ENCODE peak calls at places on chromosome 15, in seven cellular contexts. Q is colonic mucosa, T is heart right ventricle, M is mammary epithelial cell, D is heart left ventricle, H is astrocyte of the spinal cord, A is cardiac muscle cell. F is an unnamed sample.

GRCh38 chr15:57549935-57550334 is 41.8 kb upstream of the MYZAP start:
- DNase-seq in T (peak), A (peak), Q (no peak), H (no peak), D (no peak), M (no peak), F (no peak)

GRCh38 chr15:60804986-60805949 is 326.3 kb upstream of the ICE2 start:
- DNase-seq in M (peak), A (no peak), Q (no peak), H (peak), D (no peak), T (peak), F (peak)

GRCh38 chr15:76075060-76075459 is 15.3 kb downstream of the TMEM266 start:
- DNase-seq in D (no peak), M (peak), A (no peak), Q (no peak), T (no peak), H (no peak), F (no peak)

GRCh38 chr15:63918317-63918672 is 84.5 kb upstream of the HERC1 start:
- DNase-seq in M (peak), T (no peak), Q (peak), H (no peak), A (no peak), D (no peak), F (no peak)

GRCh38 chr15:68272797-68273271 is 4.7 kb upstream of the FEM1B start:
- DNase-seq in Q (no peak), D (no peak), M (peak), T (peak), A (no peak), H (no peak), F (peak)

GRCh38 chr15:36753173-36753572 is 173.7 kb downstream of the CDIN1 start:
- DNase-seq in T (no peak), H (no peak), M (no peak), D (no peak), Q (no peak), A (no peak), F (no peak)

GRCh38 chr15:78358114-78358513 is 18.0 kb downstream of the CRABP1 start:
- DNase-seq in D (no peak), M (peak), H (no peak), A (peak), T (no peak), Q (no peak), F (peak)

GRCh38 chr15:42065008-42065407 is 29.4 kb downstream of the PLA2G4D start:
- DNase-seq in H (no peak), A (no peak), T (no peak), Q (peak), M (no peak), D (peak), F (no peak)

GRCh38 chr15:42313463-42313862 is 40.2 kb upstream of the TMEM87A start:
- DNase-seq in M (no peak), D (no peak), Q (no peak), T (no peak), A (peak), H (no peak), F (no peak)

GRCh38 chr15:76533995-76534394 is 197.4 kb downstream of the ISL2 start:
- DNase-seq in Q (no peak), M (no peak), T (no peak), A (no peak), D (no peak), H (no peak), F (no peak)

GRCh38 chr15:98611031-98611430 is 37.3 kb upstream of the IGF1R start:
- DNase-seq in T (no peak), A (no peak), H (no peak), D (no peak), M (peak), Q (no peak), F (no peak)

GRCh38 chr15:57740048-57740447 is 33.5 kb downstream of the POLR2M start:
- DNase-seq in H (no peak), M (no peak), Q (no peak), D (no peak), A (no peak), T (no peak), F (no peak)

GRCh38 chr15:78988361-78988911 is 43.6 kb upstream of the CTSH start:
- DNase-seq in H (peak), D (peak), M (peak), Q (peak), A (no peak), T (peak), F (peak)

GRCh38 chr15:68769702-68770101 is 51.0 kb downstream of the ANP32A start:
- DNase-seq in Q (no peak), H (no peak), M (no peak), T (no peak), A (no peak), D (no peak), F (no peak)

GRCh38 chr15:30065025-30065801 is 17.5 kb upstream of the GOLGA8J start:
- DNase-seq in M (peak), H (peak), T (no peak), D (no peak), A (no peak), Q (no peak), F (peak)

GRCh38 chr15:60674704-60675405 is 195.9 kb upstream of the ICE2 start:
- DNase-seq in A (no peak), M (no peak), H (peak), T (no peak), Q (no peak), D (no peak), F (peak)

GRCh38 chr15:80093854-80094418 is 34.5 kb downstream of the ZFAND6 start:
- DNase-seq in M (peak), T (peak), H (no peak), D (no peak), Q (peak), A (peak), F (peak)

GRCh38 chr15:78212008-78212407 is 22.4 kb downstream of the ACSBG1 start:
- DNase-seq in H (no peak), Q (no peak), M (no peak), A (no peak), D (no peak), T (no peak), F (no peak)

GRCh38 chr15:78007965-78008886 is 69.3 kb downstream of the TBC1D2B start:
- DNase-seq in Q (peak), A (no peak), M (peak), D (peak), H (peak), T (peak), F (peak)

GRCh38 chr15:58444658-58445332 is 13.0 kb downstream of the LIPC start:
- DNase-seq in T (no peak), M (no peak), D (no peak), H (peak), A (no peak), Q (no peak), F (no peak)

GRCh38 chr15:51622269-51623180 is at the start of gene DMXL2:
- DNase-seq in Q (peak), H (peak), T (peak), A (peak), M (peak), D (peak), F (peak)

GRCh38 chr15:95265419-95265997 is 1034.1 kb downstream of the MCTP2 start:
- DNase-seq in T (no peak), D (no peak), H (no peak), A (no peak), Q (no peak), M (no peak), F (no peak)

GRCh38 chr15:32838820-32839219 is 121.0 kb downstream of the GREM1 start:
- DNase-seq in H (peak), T (no peak), Q (peak), D (no peak), A (no peak), M (no peak), F (peak)

GRCh38 chr15:80480909-80481308 is 76.7 kb downstream of the ARNT2 start:
- DNase-seq in H (peak), M (peak), A (no peak), D (peak), T (peak), Q (peak), F (peak)

GRCh38 chr15:79451361-79451999 is 19.3 kb downstream of the MINAR1 start:
- DNase-seq in Q (no peak), A (no peak), M (no peak), H (no peak), D (no peak), T (no peak), F (no peak)

GRCh38 chr15:39171944-39172368 is 408.9 kb upstream of the THBS1 start:
- DNase-seq in H (peak), M (peak), T (peak), D (no peak), Q (peak), A (peak), F (peak)

GRCh38 chr15:79066391-79067090 is 24.0 kb downstream of the RASGRF1 start:
- DNase-seq in H (no peak), M (no peak), D (no peak), Q (no peak), T (no peak), A (no peak), F (no peak)

GRCh38 chr15:33067456-33067855 is 127.1 kb downstream of the FMN1 start:
- DNase-seq in Q (no peak), M (no peak), A (no peak), H (peak), D (no peak), T (no peak), F (no peak)

GRCh38 chr15:62740141-62741004 is 302.2 kb upstream of the TPM1 start:
- DNase-seq in A (no peak), T (no peak), D (no peak), H (no peak), M (no peak), Q (no peak), F (peak)
- TF ChIP-seq CTCF in A (no peak), T (no peak), D (no peak), H (no peak), M (no peak), Q (no peak), F (no peak)

DNA sequence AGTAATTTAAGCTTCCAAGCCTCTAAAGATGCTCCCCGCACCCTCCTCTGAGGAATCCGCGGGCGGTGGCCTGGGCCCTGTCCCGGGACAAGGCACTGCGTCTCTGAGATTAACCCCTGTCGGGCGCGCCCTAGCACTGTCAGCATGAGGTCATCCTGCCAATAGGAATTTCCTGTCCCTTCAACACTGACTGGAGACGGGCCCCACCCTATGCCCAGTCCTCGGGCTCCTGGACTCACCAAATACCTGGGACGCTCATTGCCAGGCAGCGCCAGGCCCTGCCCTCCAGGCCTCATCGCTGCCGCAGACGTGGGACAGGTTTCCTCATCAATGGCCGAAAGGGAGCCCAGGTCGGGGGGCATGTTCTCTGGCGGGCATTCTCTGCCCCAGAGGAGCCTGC is 67.6 kb upstream of the SH3GL3 start:
- DNase-seq in M (peak), D (no peak), T (no peak), Q (no peak), H (no peak), A (no peak), F (peak)
- H3K4me3 ChIP-seq in M (peak), D (no peak), T (no peak), Q (no peak), H (no peak), A (no peak), F (no peak)

DNA sequence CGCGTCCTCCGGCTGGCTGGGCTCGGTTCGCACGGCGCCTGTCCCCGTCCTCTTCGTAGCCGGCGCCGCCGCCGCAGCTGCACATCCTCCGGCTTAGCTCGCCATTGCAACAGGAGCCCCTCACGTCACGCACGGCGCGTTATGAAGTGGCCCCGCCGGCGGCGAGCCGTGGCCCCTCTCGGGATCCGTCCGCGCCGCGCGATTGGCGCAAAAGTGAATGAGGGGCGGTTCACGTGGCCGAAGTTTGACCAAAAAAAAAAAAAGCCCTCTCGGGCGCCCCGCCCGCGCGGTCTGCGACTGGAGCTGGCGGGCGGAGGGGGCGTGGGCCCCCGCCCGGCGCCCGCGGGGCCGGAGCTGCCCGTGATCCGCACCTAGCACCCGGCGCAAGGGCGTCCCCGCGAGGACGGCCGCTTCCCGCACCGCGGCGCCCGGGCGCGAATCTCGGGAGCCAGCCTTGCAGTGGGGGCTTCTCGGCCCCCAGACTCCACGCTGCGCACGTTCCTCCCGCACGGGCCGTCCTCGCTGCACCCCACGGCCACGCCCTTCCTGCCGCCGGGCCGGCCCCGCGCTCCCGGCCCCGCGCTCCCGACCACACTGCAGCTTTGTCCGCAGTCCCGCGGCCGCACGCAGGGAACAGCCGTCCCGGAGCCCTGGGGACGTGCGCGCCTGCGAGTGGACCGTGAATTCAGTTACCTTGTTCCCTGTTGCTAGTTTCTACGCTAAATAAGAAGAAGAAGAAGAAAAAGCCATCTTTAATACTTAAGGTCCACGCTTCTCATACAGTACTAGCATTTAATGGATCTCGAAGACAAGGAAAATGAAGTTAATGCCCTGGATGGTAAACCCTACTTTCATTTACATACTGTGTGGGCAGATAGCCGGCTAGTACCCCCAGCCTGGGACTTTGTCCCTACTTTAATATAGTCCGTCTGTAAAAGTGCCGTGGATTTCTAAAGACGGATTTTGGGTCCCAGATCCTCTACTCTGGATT is at the start of gene CHSY1:
- DNase-seq in D (peak), M (peak), Q (peak), H (peak), T (peak), A (peak), F (peak)
- TF ChIP-seq CTCF in D (no peak), M (no peak), Q (no peak), H (no peak), T (peak), A (peak), F (no peak)

GRCh38 chr15:92843819-92844218 is 56.3 kb upstream of the CHD2 start:
- DNase-seq in H (no peak), D (no peak), M (no peak), A (no peak), T (no peak), Q (no peak), F (no peak)

GRCh38 chr15:92839696-92840095 is 60.4 kb upstream of the CHD2 start:
- DNase-seq in M (no peak), H (no peak), A (no peak), T (no peak), D (no peak), Q (no peak), F (no peak)

GRCh38 chr15:92845109-92845508 is 55.0 kb upstream of the CHD2 start:
- DNase-seq in D (no peak), H (peak), Q (no peak), M (peak), A (no peak), T (no peak), F (peak)

GRCh38 chr15:92843326-92843725 is 56.8 kb upstream of the CHD2 start:
- DNase-seq in D (no peak), T (no peak), A (no peak), Q (no peak), M (no peak), H (no peak), F (no peak)

GRCh38 chr15:92840149-92840548 is 60.0 kb upstream of the CHD2 start:
- DNase-seq in T (no peak), A (no peak), Q (no peak), M (peak), D (no peak), H (no peak), F (no peak)
- H3K4me3 ChIP-seq in T (no peak), A (no peak), Q (no peak), M (no peak), D (no peak), H (no peak), F (no peak)

GRCh38 chr15:70604671-70605070 is 158.7 kb downstream of the UACA start:
- DNase-seq in M (peak), D (no peak), A (peak), T (no peak), H (peak), Q (no peak), F (peak)
- TF ChIP-seq CTCF in M (peak), D (no peak), A (peak), T (no peak), H (peak), Q (no peak), F (no peak)

DNA sequence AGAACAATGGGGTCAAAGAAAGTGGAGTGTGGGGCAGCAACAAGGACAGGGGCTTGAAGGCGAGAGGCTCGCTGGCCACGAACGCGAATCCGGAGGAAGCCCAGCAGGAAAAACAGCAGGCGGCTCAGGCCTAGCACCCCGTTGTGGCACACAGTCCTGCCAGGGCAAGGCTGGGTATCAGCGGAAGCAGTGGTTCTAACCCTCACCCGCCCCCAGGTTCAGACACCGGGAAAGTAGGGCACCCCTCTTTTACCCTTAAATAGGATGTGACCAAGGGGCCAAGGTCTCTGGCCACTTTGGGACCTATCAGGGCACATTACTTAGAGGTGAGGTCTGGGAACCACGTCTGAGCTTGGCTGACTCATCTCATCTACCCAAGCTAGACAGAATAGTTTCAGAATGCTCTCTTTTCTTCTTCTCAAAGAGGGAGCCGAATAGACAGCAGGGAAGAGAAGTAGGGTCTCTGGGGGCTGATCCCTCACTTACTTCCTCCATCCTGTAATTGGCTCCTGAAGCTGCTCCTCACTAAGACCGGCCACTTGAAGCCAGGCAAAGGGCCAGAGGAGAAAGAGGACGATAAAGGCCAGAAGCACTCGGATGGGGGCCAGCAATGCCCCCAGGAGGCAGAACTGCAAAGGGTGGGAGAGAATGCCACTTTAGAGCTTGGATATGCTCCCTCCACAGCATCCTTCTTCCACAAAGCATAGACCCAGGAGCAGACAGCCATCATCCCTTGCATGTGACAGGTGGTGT is 1.7 kb downstream of the LPCAT4 start:
- DNase-seq in M (no peak), D (no peak), Q (no peak), H (no peak), T (peak), A (peak), F (peak)
- H3K4me3 ChIP-seq in M (peak), D (peak), Q (peak), H (peak), T (no peak), A (peak), F (no peak)

DNA sequence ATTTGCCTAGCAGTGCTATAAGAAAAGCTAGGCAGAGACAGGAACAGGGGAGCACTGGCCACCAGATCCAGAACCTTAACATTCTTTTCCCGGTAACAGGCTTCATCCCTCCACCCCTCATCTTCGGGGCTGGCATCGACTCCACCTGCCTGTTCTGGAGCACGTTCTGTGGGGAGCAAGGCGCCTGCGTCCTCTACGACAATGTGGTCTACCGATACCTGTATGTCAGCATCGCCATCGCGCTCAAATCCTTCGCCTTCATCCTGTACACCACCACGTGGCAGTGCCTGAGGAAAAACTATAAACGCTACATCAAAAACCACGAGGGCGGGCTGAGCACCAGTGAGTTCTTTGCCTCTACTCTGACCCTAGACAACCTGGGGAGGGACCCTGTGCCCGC is 231.0 kb upstream of the ST8SIA2 start:
- DNase-seq in D (no peak), T (no peak), Q (no peak), A (no peak), H (no peak), M (no peak), F (no peak)
- TF ChIP-seq CTCF in D (no peak), T (no peak), Q (no peak), A (no peak), H (no peak), M (no peak), F (no peak)

GRCh38 chr15:100333236-100333635 is 8.5 kb downstream of the ADAMTS17 start:
- DNase-seq in A (no peak), H (no peak), T (no peak), D (no peak), Q (no peak), M (no peak), F (no peak)

GRCh38 chr15:100335335-100335999 is 6.3 kb downstream of the ADAMTS17 start:
- DNase-seq in T (no peak), Q (no peak), M (no peak), A (no peak), D (no peak), H (no peak), F (no peak)

GRCh38 chr15:100334905-100335304 is 6.9 kb downstream of the ADAMTS17 start:
- DNase-seq in Q (no peak), D (no peak), H (no peak), T (no peak), M (no peak), A (no peak), F (no peak)

GRCh38 chr15:100334015-100334414 is 7.8 kb downstream of the ADAMTS17 start:
- DNase-seq in H (no peak), Q (no peak), M (no peak), T (no peak), A (no peak), D (no peak), F (no peak)

GRCh38 chr15:100334456-100334855 is 7.3 kb downstream of the ADAMTS17 start:
- DNase-seq in A (no peak), Q (no peak), M (no peak), T (no peak), D (no peak), H (no peak), F (no peak)
- H3K4me3 ChIP-seq in A (no peak), Q (no peak), M (no peak), T (no peak), D (no peak), H (no peak), F (no peak)

F was measured in cardiac fibroblast.